ENCODE peak calls at places on chromosome X, in ten cellular contexts. P, L, A, J, U, V, M, B, O and K are unnamed samples.

GRCh38 chrX:34901761-34902160 is 40.8 kb upstream of the FAM47B start:
- DNase-seq in P (no peak), L (peak; percentile 88), A (no peak), J (no peak), U (no peak), V (no peak), M (no peak), B (no peak), O (no peak), K (no peak)

GRCh38 chrX:14506866-14507265 is 22.5 kb upstream of the GLRA2 start:
- DNase-seq in P (no peak), L (no peak), A (no peak), J (peak; percentile 43), U (no peak), V (no peak), M (no peak), B (no peak), O (no peak), K (no peak)

GRCh38 chrX:39492495-39493162 is 605.1 kb downstream of the BCOR start:
- DNase-seq in P (peak; percentile 37), L (no peak), A (no peak), J (peak; percentile 0), U (no peak), V (no peak), M (no peak), B (no peak), O (no peak), K (no peak)

GRCh38 chrX:41781500-41781899 is 57.5 kb downstream of the GPR82 start:
- DNase-seq in P (peak; percentile 10), L (peak; percentile 45), A (peak; percentile 0), J (peak; percentile 39), U (no peak), V (no peak), M (peak; percentile 63), B (peak; percentile 27), O (peak; percentile 8), K (no peak)

GRCh38 chrX:17621566-17622270 is 115.6 kb upstream of the SCML1 start:
- DNase-seq in P (no peak), L (no peak), A (no peak), J (peak; percentile 23), U (no peak), V (no peak), M (no peak), B (no peak), O (peak; percentile 4), K (no peak)

GRCh38 chrX:110412971-110413726 is 54.5 kb downstream of the RTL9 start:
- DNase-seq in P (peak; percentile 37), L (no peak), A (peak; percentile 39), J (peak; percentile 62), U (peak; percentile 15), V (peak; percentile 69), M (peak; percentile 93), B (peak; percentile 26), O (peak; percentile 70), K (no peak)

GRCh38 chrX:79081895-79082512 is 62.5 kb upstream of the GPR174 start:
- DNase-seq in P (peak; percentile 15), L (peak; percentile 14), A (peak; percentile 15), J (peak; percentile 29), U (no peak), V (peak; percentile 57), M (peak; percentile 28), B (no peak), O (peak; percentile 4), K (no peak)

GRCh38 chrX:136049608-136050007 is 64.4 kb downstream of the SLC9A6 start:
- DNase-seq in P (no peak), L (no peak), A (no peak), J (no peak), U (no peak), V (no peak), M (no peak), B (no peak), O (no peak), K (no peak)

GRCh38 chrX:102154900-102155805 is 624 bp downstream of the BEX5 start:
- DNase-seq in P (peak; percentile 4), L (no peak), A (no peak), J (no peak), U (no peak), V (no peak), M (peak; percentile 16), B (no peak), O (no peak), K (no peak)

GRCh38 chrX:131821945-131822622 is 201.0 kb upstream of the STK26 start:
- DNase-seq in P (peak; percentile 8), L (no peak), A (no peak), J (no peak), U (peak; percentile 86), V (no peak), M (peak; percentile 51), B (no peak), O (no peak), K (no peak)

GRCh38 chrX:123219916-123220315 is 35.8 kb downstream of the GRIA3 start:
- DNase-seq in P (peak; percentile 76), L (no peak), A (no peak), J (no peak), U (no peak), V (no peak), M (no peak), B (no peak), O (no peak), K (no peak)

GRCh38 chrX:121733514-121733913 is 686.1 kb downstream of the GLUD2 start:
- DNase-seq in P (no peak), L (peak; percentile 7), A (no peak), J (peak; percentile 2), U (no peak), V (no peak), M (no peak), B (no peak), O (peak; percentile 1), K (no peak)

GRCh38 chrX:18956322-18957032 is 27.4 kb downstream of the PHKA2 start:
- DNase-seq in P (no peak), L (no peak), A (no peak), J (no peak), U (no peak), V (no peak), M (no peak), B (no peak), O (no peak), K (no peak)

GRCh38 chrX:19678941-19679340 is 163.6 kb upstream of the MAP3K15 start:
- DNase-seq in P (no peak), L (no peak), A (no peak), J (peak; percentile 56), U (no peak), V (peak; percentile 54), M (no peak), B (no peak), O (no peak), K (no peak)

GRCh38 chrX:38468758-38469157 is 92.6 kb upstream of the TSPAN7 start:
- DNase-seq in P (no peak), L (no peak), A (no peak), J (no peak), U (no peak), V (no peak), M (no peak), B (no peak), O (no peak), K (no peak)

GRCh38 chrX:74065831-74066390 is 238.1 kb upstream of the ZCCHC13 start:
- DNase-seq in P (no peak), L (no peak), A (no peak), J (no peak), U (no peak), V (no peak), M (no peak), B (no peak), O (no peak), K (no peak)

GRCh38 chrX:50747471-50747900 is 66.5 kb downstream of the SHROOM4 start:
- DNase-seq in P (peak; percentile 66), L (peak; percentile 93), A (no peak), J (peak; percentile 37), U (no peak), V (peak; percentile 11), M (peak; percentile 40), B (no peak), O (peak; percentile 15), K (no peak)

GRCh38 chrX:10582945-10583344 is 37.4 kb downstream of the MID1 start:
- DNase-seq in P (no peak), L (peak; percentile 55), A (no peak), J (peak; percentile 33), U (no peak), V (no peak), M (no peak), B (no peak), O (no peak), K (no peak)

GRCh38 chrX:119398974-119399771 is at the start of gene SLC25A43:
- DNase-seq in P (no peak), L (peak; percentile 26), A (no peak), J (no peak), U (no peak), V (no peak), M (peak; percentile 57), B (peak; percentile 31), O (peak; percentile 51), K (no peak)

GRCh38 chrX:115268421-115268820 is 21.1 kb upstream of the LUZP4 start:
- DNase-seq in P (no peak), L (no peak), A (no peak), J (peak; percentile 7), U (no peak), V (no peak), M (peak; percentile 29), B (no peak), O (no peak), K (no peak)

GRCh38 chrX:29555465-29556091 is 659.8 kb upstream of the MAGEB2 start:
- DNase-seq in P (no peak), L (no peak), A (no peak), J (peak; percentile 58), U (no peak), V (no peak), M (no peak), B (no peak), O (peak; percentile 5), K (no peak)

GRCh38 chrX:116417214-116417613 is 19.2 kb upstream of the SLC6A14 start:
- DNase-seq in P (no peak), L (no peak), A (no peak), J (peak; percentile 81), U (no peak), V (no peak), M (no peak), B (no peak), O (peak; percentile 2), K (no peak)

GRCh38 chrX:119474615-119475388 is 6.6 kb downstream of the SLC25A5 start:
- DNase-seq in P (no peak), L (no peak), A (no peak), J (no peak), U (no peak), V (no peak), M (no peak), B (no peak), O (no peak), K (no peak)

GRCh38 chrX:68511255-68511654 is 12.4 kb downstream of the YIPF6 start:
- DNase-seq in P (peak; percentile 48), L (peak; percentile 26), A (no peak), J (peak; percentile 44), U (no peak), V (peak; percentile 30), M (peak; percentile 61), B (no peak), O (peak; percentile 14), K (no peak)

GRCh38 chrX:74492720-74493201 is 71.5 kb downstream of the SLC16A2 start:
- DNase-seq in P (no peak), L (no peak), A (no peak), J (no peak), U (no peak), V (peak; percentile 10), M (no peak), B (no peak), O (no peak), K (no peak)

GRCh38 chrX:3046253-3046909 is 5.1 kb downstream of the ARSF start:
- DNase-seq in P (no peak), L (peak; percentile 3), A (no peak), J (no peak), U (no peak), V (peak; percentile 9), M (no peak), B (no peak), O (no peak), K (no peak)

GRCh38 chrX:97787311-97787710 is 903.6 kb downstream of the RPA4 start:
- DNase-seq in P (no peak), L (no peak), A (no peak), J (no peak), U (no peak), V (no peak), M (no peak), B (no peak), O (no peak), K (no peak)

GRCh38 chrX:2451456-2452316 is 49.1 kb downstream of the DHRSX start:
- DNase-seq in P (peak; percentile 4), L (peak; percentile 67), A (no peak), J (peak; percentile 42), U (no peak), V (no peak), M (no peak), B (no peak), O (no peak), K (no peak)